ENCODE peak calls at places on chromosomes 4 and X, in nine cellular contexts. A is DMS153; L is activated naive CD4-positive, alpha-beta T cell treated with anti-CD3 and anti-CD28 coated beads, Interleukin-2, amount 50 U/mL, for 72 hours; B is dermis microvascular lymphatic vessel endothelial cell; Q is cardiac muscle cell; U is endothelial cell; T is D341Med; D is neuronal stem cell; F is HCEC 1CT. Y is an unnamed sample.

GRCh38 chr4:1805493-1806222 is 12.6 kb downstream of the FGFR3 start:
- DNase-seq in L (no peak), Q (no peak), U (no peak), T (no peak), D (no peak), B (no peak), F (no peak), A (no peak), Y (no peak)

GRCh38 chrX:134670241-134670811 is 12.1 kb upstream of the PLAC1 start:
- DNase-seq in U (no peak), B (no peak), F (peak), D (no peak), L (no peak), T (no peak), A (no peak), Q (peak), Y (no peak)

GRCh38 chr4:135508006-135508714 is 1306.6 kb upstream of the PABPC4L start:
- DNase-seq in A (no peak), U (no peak), T (no peak), L (no peak), F (peak), B (no peak), Q (peak), D (no peak), Y (no peak)

GRCh38 chr4:125434136-125434535 is 119.4 kb downstream of the FAT4 start:
- DNase-seq in U (no peak), T (no peak), L (no peak), B (no peak), F (peak), Q (peak), A (no peak), D (no peak), Y (no peak)

GRCh38 chr4:153759407-153760226 is at the start of gene RNF175:
- DNase-seq in U (peak), F (no peak), B (no peak), L (peak), Q (peak), T (peak), D (no peak), A (no peak), Y (no peak)

GRCh38 chrX:39133971-39134370 is 332.7 kb downstream of the MID1IP1 start:
- DNase-seq in U (peak), L (peak), A (peak), Q (no peak), B (no peak), D (no peak), T (peak), F (no peak), Y (peak)

GRCh38 chrX:124392794-124393193 is 46.4 kb downstream of the SH2D1A start:
- DNase-seq in L (no peak), Q (no peak), T (no peak), B (no peak), F (no peak), U (no peak), A (no peak), D (no peak), Y (no peak)

GRCh38 chr4:140568507-140569306 is at the start of gene UCP1:
- DNase-seq in Q (peak), A (no peak), L (no peak), U (peak), T (peak), B (no peak), D (peak), F (no peak), Y (no peak)

GRCh38 chrX:150897371-150898319 is 823 bp downstream of the CD99L2 start:
- DNase-seq in F (no peak), L (peak), A (peak), Q (peak), T (peak), U (peak), B (peak), D (no peak), Y (peak)

GRCh38 chr4:171629737-171630136 is 183.5 kb upstream of the GALNTL6 start:
- DNase-seq in Q (no peak), T (no peak), A (no peak), D (no peak), F (no peak), B (no peak), L (no peak), U (no peak), Y (no peak)

GRCh38 chr4:114281561-114281960 is 302.1 kb upstream of the ARSJ start:
- DNase-seq in B (no peak), D (no peak), A (no peak), U (no peak), Q (peak), F (peak), T (no peak), L (no peak), Y (no peak)

GRCh38 chrX:135688137-135688536 is 25.3 kb upstream of the CT45A1 start:
- DNase-seq in L (peak), A (no peak), F (no peak), B (no peak), D (no peak), T (peak), U (peak), Q (no peak), Y (no peak)

GRCh38 chrX:19549838-19550237 is 34.5 kb upstream of the MAP3K15 start:
- DNase-seq in L (no peak), B (no peak), F (no peak), T (no peak), A (no peak), D (no peak), U (no peak), Q (no peak), Y (no peak)

GRCh38 chrX:121307441-121307840 is 260.0 kb downstream of the GLUD2 start:
- DNase-seq in D (no peak), T (no peak), L (peak), B (no peak), Q (peak), U (no peak), F (no peak), A (no peak), Y (no peak)

GRCh38 chr4:47930971-47931804 is 16.8 kb upstream of the NFXL1 start:
- DNase-seq in U (no peak), Q (peak), F (peak), D (no peak), L (no peak), T (no peak), A (no peak), B (no peak), Y (no peak)